ENCODE peak calls at places on chromosomes 13 and 19, in five cellular contexts. C, F, G, H and T are unnamed samples.

GRCh38 chr13:30983431-30983830 is 51.0 kb downstream of the TEX26 start:
- DNase-seq in C (no peak), H (no peak), F (no peak), G (no peak), T (no peak)

GRCh38 chr13:45448965-45449559 is 15.7 kb upstream of the COG3 start:
- DNase-seq in F (no peak), H (no peak), G (no peak), C (no peak), T (no peak)

GRCh38 chr19:50510121-50510670 is 795 bp downstream of the JOSD2 start:
- DNase-seq in G (no peak), H (no peak), C (no peak), F (no peak), T (no peak)

GRCh38 chr13:52348983-52349780 is 56.8 kb downstream of the THSD1 start:
- DNase-seq in C (no peak), F (peak), H (peak), G (no peak), T (no peak)

GRCh38 chr13:108957369-108958012 is 328.1 kb downstream of the MYO16 start:
- DNase-seq in C (no peak), G (no peak), F (no peak), H (peak), T (no peak)

GRCh38 chr19:588758-589692 is 656 bp upstream of the HCN2 start:
- DNase-seq in C (peak), F (peak), H (peak), G (peak), T (no peak)

GRCh38 chr13:79267560-79267959 is 138.5 kb downstream of the RBM26 start:
- DNase-seq in F (no peak), G (no peak), H (no peak), C (no peak), T (no peak)

GRCh38 chr19:47210689-47211316 is 20.2 kb downstream of the BBC3 start:
- DNase-seq in C (peak), G (peak), H (peak), F (peak), T (peak)

GRCh38 chr13:86155756-86156155 is 356.5 kb upstream of the SLITRK6 start:
- DNase-seq in H (no peak), G (no peak), C (no peak), F (no peak), T (no peak)

GRCh38 chr13:79374578-79374977 is 31.5 kb downstream of the RBM26 start:
- DNase-seq in H (no peak), C (no peak), F (no peak), G (peak), T (no peak)

GRCh38 chr19:58563034-58563573 is 4.7 kb upstream of the UBE2M start:
- DNase-seq in H (no peak), F (no peak), G (no peak), C (no peak), T (no peak)

GRCh38 chr19:48925240-48925843 is 8.2 kb upstream of the DHDH start:
- DNase-seq in F (peak), G (no peak), C (no peak), H (peak), T (no peak)

GRCh38 chr13:108034909-108035308 is 180.4 kb downstream of the LIG4 start:
- DNase-seq in C (no peak), F (no peak), G (peak), H (no peak), T (no peak)

GRCh38 chr19:13275016-13275722 is 125.0 kb downstream of the IER2 start:
- DNase-seq in F (no peak), H (no peak), C (no peak), G (no peak), T (no peak)

GRCh38 chr19:44745386-44745831 is 3.1 kb upstream of the BCL3 start:
- DNase-seq in F (no peak), G (no peak), C (no peak), H (peak), T (no peak)